ENCODE peak calls at places on chromosomes 7 and 10, in five cellular contexts. N, C, Z, D and U are unnamed samples.

GRCh38 chr7:49166441-49166840 is 242.1 kb downstream of the CDC14C start:
- DNase-seq in N (no peak), C (peak), Z (no peak), D (no peak), U (no peak)

GRCh38 chr10:91006001-91006751 is 85.3 kb upstream of the ANKRD1 start:
- DNase-seq in N (peak), C (peak), Z (peak), D (peak), U (peak)

GRCh38 chr10:6133331-6134098 is 44.7 kb downstream of the RBM17 start:
- DNase-seq in N (no peak), C (no peak), Z (no peak), D (no peak), U (no peak)

GRCh38 chr10:98353105-98353504 is 61.9 kb downstream of the PYROXD2 start:
- DNase-seq in N (no peak), C (no peak), Z (no peak), D (no peak), U (no peak)

GRCh38 chr7:114214454-114214853 is 200.2 kb upstream of the FOXP2 start:
- DNase-seq in N (no peak), C (no peak), Z (no peak), D (no peak), U (no peak)

GRCh38 chr10:1149793-1150637 is 93.8 kb downstream of the WDR37 start:
- DNase-seq in N (no peak), C (no peak), Z (no peak), D (no peak), U (no peak)

GRCh38 chr10:122374246-122374858 is at the start of gene PLEKHA1:
- DNase-seq in N (peak), C (peak), Z (peak), D (peak), U (peak)

GRCh38 chr10:93445978-93446720 is 36.0 kb downstream of the MYOF start:
- DNase-seq in N (no peak), C (no peak), Z (no peak), D (no peak), U (no peak)

GRCh38 chr7:40263752-40264390 is 129.1 kb downstream of the SUGCT start:
- DNase-seq in N (no peak), C (no peak), Z (no peak), D (no peak), U (no peak)

GRCh38 chr7:142549007-142549406 is 200.3 kb upstream of the PRSS1 start:
- DNase-seq in N (no peak), C (no peak), Z (no peak), D (no peak), U (no peak)

GRCh38 chr7:5396999-5397656 is 26.5 kb downstream of the TNRC18 start:
- DNase-seq in N (peak), C (peak), Z (no peak), D (no peak), U (peak)

GRCh38 chr7:97130417-97131139 is 13.1 kb downstream of the SDHAF3 start:
- DNase-seq in N (no peak), C (no peak), Z (no peak), D (no peak), U (no peak)

GRCh38 chr10:96390460-96390864 is 31.7 kb upstream of the OPALIN start:
- DNase-seq in N (no peak), C (no peak), Z (no peak), D (peak), U (no peak)

GRCh38 chr7:7183833-7184463 is 1.6 kb downstream of the C1GALT1 start:
- DNase-seq in N (no peak), C (peak), Z (no peak), D (no peak), U (no peak)

GRCh38 chr7:21430575-21430954 is 2.7 kb downstream of the SP4 start:
- DNase-seq in N (no peak), C (no peak), Z (no peak), D (no peak), U (no peak)